ENCODE peak calls at places on chromosomes 12 and 14, in seven cellular contexts. One of them, this sample, is unnamed.

GRCh38 chr14:100031506-100032281 is 33.5 kb upstream of the EVL start:
- DNase-seq in T-helper 9 cell: no peak
- DNase-seq in NCI-H2029: no peak
- DNase-seq in NCI-H2081: no peak
- DNase-seq in iris pigment epithelial cell: peak
- DNase-seq in fibroblast of mammary gland: peak
- DNase-seq in posterior vena cava: no peak
- DNase-seq in this sample: no peak

GRCh38 chr14:22981090-22982012 is 1.0 kb downstream of the AJUBA start:
- DNase-seq in NCI-H2081: no peak
- DNase-seq in posterior vena cava: peak
- DNase-seq in iris pigment epithelial cell: no peak
- DNase-seq in NCI-H2029: no peak
- DNase-seq in fibroblast of mammary gland: no peak
- DNase-seq in T-helper 9 cell: no peak
- DNase-seq in this sample: peak

GRCh38 chr14:68643673-68644072 is 149.2 kb downstream of the ZFP36L1 start:
- DNase-seq in iris pigment epithelial cell: no peak
- DNase-seq in posterior vena cava: no peak
- DNase-seq in fibroblast of mammary gland: no peak
- DNase-seq in NCI-H2081: no peak
- DNase-seq in NCI-H2029: no peak
- DNase-seq in T-helper 9 cell: no peak
- DNase-seq in this sample: no peak

GRCh38 chr14:102272392-102272791 is 32.6 kb downstream of the MOK start:
- DNase-seq in posterior vena cava: no peak
- DNase-seq in T-helper 9 cell: no peak
- DNase-seq in NCI-H2081: no peak
- DNase-seq in fibroblast of mammary gland: peak
- DNase-seq in iris pigment epithelial cell: peak
- DNase-seq in NCI-H2029: no peak
- DNase-seq in this sample: no peak

GRCh38 chr12:125023065-125023464 is 29.6 kb downstream of the BRI3BP start:
- DNase-seq in posterior vena cava: no peak
- DNase-seq in T-helper 9 cell: no peak
- DNase-seq in iris pigment epithelial cell: no peak
- DNase-seq in fibroblast of mammary gland: no peak
- DNase-seq in NCI-H2081: no peak
- DNase-seq in NCI-H2029: no peak
- DNase-seq in this sample: no peak

GRCh38 chr14:66056926-66057552 is 429.1 kb upstream of the CCDC196 start:
- DNase-seq in posterior vena cava: no peak
- DNase-seq in NCI-H2081: no peak
- DNase-seq in fibroblast of mammary gland: no peak
- DNase-seq in NCI-H2029: no peak
- DNase-seq in T-helper 9 cell: no peak
- DNase-seq in iris pigment epithelial cell: no peak
- DNase-seq in this sample: no peak

GRCh38 chr12:39380090-39380489 is 62.8 kb downstream of the KIF21A start:
- DNase-seq in NCI-H2081: no peak
- DNase-seq in iris pigment epithelial cell: no peak
- DNase-seq in T-helper 9 cell: no peak
- DNase-seq in posterior vena cava: no peak
- DNase-seq in NCI-H2029: no peak
- DNase-seq in fibroblast of mammary gland: no peak
- DNase-seq in this sample: no peak

GRCh38 chr12:92987846-92988621 is 58.9 kb upstream of the EEA1 start:
- DNase-seq in fibroblast of mammary gland: no peak
- DNase-seq in iris pigment epithelial cell: no peak
- DNase-seq in T-helper 9 cell: no peak
- DNase-seq in NCI-H2029: no peak
- DNase-seq in NCI-H2081: no peak
- DNase-seq in posterior vena cava: no peak
- DNase-seq in this sample: no peak

GRCh38 chr14:103880334-103880985 is 33.1 kb upstream of the PPP1R13B start:
- DNase-seq in iris pigment epithelial cell: peak
- DNase-seq in NCI-H2081: no peak
- DNase-seq in posterior vena cava: peak
- DNase-seq in T-helper 9 cell: no peak
- DNase-seq in fibroblast of mammary gland: peak
- DNase-seq in NCI-H2029: peak
- DNase-seq in this sample: peak

GRCh38 chr12:82299617-82300016 is 58.6 kb downstream of the CCDC59 start:
- DNase-seq in posterior vena cava: no peak
- DNase-seq in NCI-H2081: no peak
- DNase-seq in T-helper 9 cell: no peak
- DNase-seq in NCI-H2029: no peak
- DNase-seq in iris pigment epithelial cell: peak
- DNase-seq in fibroblast of mammary gland: peak
- DNase-seq in this sample: no peak

GRCh38 chr12:106297681-106298080 is 4.9 kb upstream of the TCP11L2 start:
- DNase-seq in iris pigment epithelial cell: no peak
- DNase-seq in NCI-H2081: no peak
- DNase-seq in posterior vena cava: no peak
- DNase-seq in T-helper 9 cell: no peak
- DNase-seq in fibroblast of mammary gland: no peak
- DNase-seq in NCI-H2029: no peak
- DNase-seq in this sample: no peak

GRCh38 chr14:61364243-61364642 is 42.9 kb downstream of the PRKCH start:
- DNase-seq in NCI-H2081: no peak
- DNase-seq in posterior vena cava: no peak
- DNase-seq in T-helper 9 cell: no peak
- DNase-seq in iris pigment epithelial cell: no peak
- DNase-seq in NCI-H2029: no peak
- DNase-seq in fibroblast of mammary gland: no peak
- DNase-seq in this sample: no peak

This sample was measured in effector memory CD8-positive, alpha-beta T cell.